ENCODE peak calls at places on chromosomes 13 and 19, in five cellular contexts. One of them, this sample, is unnamed.

GRCh38 chr19:12828494-12828893 is 5.9 kb downstream of the RTBDN start:
- DNase-seq in epithelial cell of esophagus: peak; percentile 32
- DNase-seq in activated CD4-positive, alpha-beta T cell treated with anti-CD3 and anti-CD28 coated beads, Interleukin-2, amount 10 ng/mL, durations not matched to agents 7 days and 5 days: peak; percentile 32
- DNase-seq in neural progenitor cell: peak; percentile 79
- DNase-seq in stimulated activated CD8-positive, alpha-beta memory T cell treated with anti-CD3 and anti-CD28 coated beads, Interleukin-15, amount 100 ng/mL, for 4 hours: no peak
- DNase-seq in this sample: no peak

GRCh38 chr19:34214040-34214439 is 40.3 kb upstream of the GARRE1 start:
- DNase-seq in epithelial cell of esophagus: no peak
- DNase-seq in activated CD4-positive, alpha-beta T cell treated with anti-CD3 and anti-CD28 coated beads, Interleukin-2, amount 10 ng/mL, durations not matched to agents 7 days and 5 days: no peak
- DNase-seq in neural progenitor cell: no peak
- DNase-seq in stimulated activated CD8-positive, alpha-beta memory T cell treated with anti-CD3 and anti-CD28 coated beads, Interleukin-15, amount 100 ng/mL, for 4 hours: no peak
- DNase-seq in this sample: no peak

GRCh38 chr19:52170863-52171320 is 529 bp downstream of the ZNF836 start:
- DNase-seq in epithelial cell of esophagus: no peak
- DNase-seq in activated CD4-positive, alpha-beta T cell treated with anti-CD3 and anti-CD28 coated beads, Interleukin-2, amount 10 ng/mL, durations not matched to agents 7 days and 5 days: no peak
- DNase-seq in neural progenitor cell: peak; percentile 57
- DNase-seq in stimulated activated CD8-positive, alpha-beta memory T cell treated with anti-CD3 and anti-CD28 coated beads, Interleukin-15, amount 100 ng/mL, for 4 hours: no peak
- DNase-seq in this sample: no peak

GRCh38 chr13:44759723-44760360 is 183.7 kb upstream of the TSC22D1 start:
- DNase-seq in epithelial cell of esophagus: peak; percentile 83
- DNase-seq in activated CD4-positive, alpha-beta T cell treated with anti-CD3 and anti-CD28 coated beads, Interleukin-2, amount 10 ng/mL, durations not matched to agents 7 days and 5 days: no peak
- DNase-seq in neural progenitor cell: no peak
- DNase-seq in stimulated activated CD8-positive, alpha-beta memory T cell treated with anti-CD3 and anti-CD28 coated beads, Interleukin-15, amount 100 ng/mL, for 4 hours: no peak
- DNase-seq in this sample: peak; percentile 45

GRCh38 chr19:38145627-38146026 is 78.4 kb downstream of the DPF1 start:
- DNase-seq in epithelial cell of esophagus: peak; percentile 44
- DNase-seq in activated CD4-positive, alpha-beta T cell treated with anti-CD3 and anti-CD28 coated beads, Interleukin-2, amount 10 ng/mL, durations not matched to agents 7 days and 5 days: no peak
- DNase-seq in neural progenitor cell: no peak
- DNase-seq in stimulated activated CD8-positive, alpha-beta memory T cell treated with anti-CD3 and anti-CD28 coated beads, Interleukin-15, amount 100 ng/mL, for 4 hours: no peak
- DNase-seq in this sample: no peak

GRCh38 chr19:5621945-5622464 is 571 bp downstream of the SAFB2 start:
- DNase-seq in epithelial cell of esophagus: peak; percentile 36
- DNase-seq in activated CD4-positive, alpha-beta T cell treated with anti-CD3 and anti-CD28 coated beads, Interleukin-2, amount 10 ng/mL, durations not matched to agents 7 days and 5 days: peak; percentile 20
- DNase-seq in neural progenitor cell: peak; percentile 29
- DNase-seq in stimulated activated CD8-positive, alpha-beta memory T cell treated with anti-CD3 and anti-CD28 coated beads, Interleukin-15, amount 100 ng/mL, for 4 hours: no peak
- DNase-seq in this sample: no peak

GRCh38 chr19:40605201-40605971 is 4.2 kb downstream of the LTBP4 start:
- DNase-seq in epithelial cell of esophagus: peak; percentile 97
- DNase-seq in activated CD4-positive, alpha-beta T cell treated with anti-CD3 and anti-CD28 coated beads, Interleukin-2, amount 10 ng/mL, durations not matched to agents 7 days and 5 days: peak; percentile 91
- DNase-seq in neural progenitor cell: peak; percentile 79
- DNase-seq in stimulated activated CD8-positive, alpha-beta memory T cell treated with anti-CD3 and anti-CD28 coated beads, Interleukin-15, amount 100 ng/mL, for 4 hours: peak; percentile 81
- DNase-seq in this sample: peak; percentile 55

GRCh38 chr13:97359181-97360057 is 74.5 kb upstream of the RAP2A start:
- DNase-seq in epithelial cell of esophagus: peak; percentile 81
- DNase-seq in activated CD4-positive, alpha-beta T cell treated with anti-CD3 and anti-CD28 coated beads, Interleukin-2, amount 10 ng/mL, durations not matched to agents 7 days and 5 days: peak; percentile 67
- DNase-seq in neural progenitor cell: peak; percentile 80
- DNase-seq in stimulated activated CD8-positive, alpha-beta memory T cell treated with anti-CD3 and anti-CD28 coated beads, Interleukin-15, amount 100 ng/mL, for 4 hours: peak; percentile 19
- DNase-seq in this sample: peak; percentile 65

GRCh38 chr13:74026753-74027152 is 107.5 kb downstream of the KLF12 start:
- DNase-seq in epithelial cell of esophagus: peak; percentile 56
- DNase-seq in activated CD4-positive, alpha-beta T cell treated with anti-CD3 and anti-CD28 coated beads, Interleukin-2, amount 10 ng/mL, durations not matched to agents 7 days and 5 days: peak; percentile 76
- DNase-seq in neural progenitor cell: no peak
- DNase-seq in stimulated activated CD8-positive, alpha-beta memory T cell treated with anti-CD3 and anti-CD28 coated beads, Interleukin-15, amount 100 ng/mL, for 4 hours: peak; percentile 54
- DNase-seq in this sample: peak; percentile 70

GRCh38 chr13:29484796-29485195 is 110.7 kb downstream of the SLC7A1 start:
- DNase-seq in epithelial cell of esophagus: no peak
- DNase-seq in activated CD4-positive, alpha-beta T cell treated with anti-CD3 and anti-CD28 coated beads, Interleukin-2, amount 10 ng/mL, durations not matched to agents 7 days and 5 days: no peak
- DNase-seq in neural progenitor cell: no peak
- DNase-seq in stimulated activated CD8-positive, alpha-beta memory T cell treated with anti-CD3 and anti-CD28 coated beads, Interleukin-15, amount 100 ng/mL, for 4 hours: no peak
- DNase-seq in this sample: no peak

GRCh38 chr13:26247011-26247410 is 6.9 kb upstream of the CDK8 start:
- DNase-seq in epithelial cell of esophagus: no peak
- DNase-seq in activated CD4-positive, alpha-beta T cell treated with anti-CD3 and anti-CD28 coated beads, Interleukin-2, amount 10 ng/mL, durations not matched to agents 7 days and 5 days: no peak
- DNase-seq in neural progenitor cell: no peak
- DNase-seq in stimulated activated CD8-positive, alpha-beta memory T cell treated with anti-CD3 and anti-CD28 coated beads, Interleukin-15, amount 100 ng/mL, for 4 hours: no peak
- DNase-seq in this sample: no peak

GRCh38 chr19:18848860-18849661 is 17.3 kb downstream of the UPF1 start:
- DNase-seq in epithelial cell of esophagus: peak; percentile 31
- DNase-seq in activated CD4-positive, alpha-beta T cell treated with anti-CD3 and anti-CD28 coated beads, Interleukin-2, amount 10 ng/mL, durations not matched to agents 7 days and 5 days: no peak
- DNase-seq in neural progenitor cell: no peak
- DNase-seq in stimulated activated CD8-positive, alpha-beta memory T cell treated with anti-CD3 and anti-CD28 coated beads, Interleukin-15, amount 100 ng/mL, for 4 hours: no peak
- DNase-seq in this sample: no peak

GRCh38 chr13:77751513-77752456 is 54.3 kb downstream of the SLAIN1 start:
- DNase-seq in epithelial cell of esophagus: peak; percentile 53
- DNase-seq in activated CD4-positive, alpha-beta T cell treated with anti-CD3 and anti-CD28 coated beads, Interleukin-2, amount 10 ng/mL, durations not matched to agents 7 days and 5 days: peak; percentile 67
- DNase-seq in neural progenitor cell: peak; percentile 62
- DNase-seq in stimulated activated CD8-positive, alpha-beta memory T cell treated with anti-CD3 and anti-CD28 coated beads, Interleukin-15, amount 100 ng/mL, for 4 hours: peak; percentile 12
- DNase-seq in this sample: peak; percentile 68

GRCh38 chr19:37914908-37915307 is 7.9 kb downstream of the SIPA1L3 start:
- DNase-seq in epithelial cell of esophagus: no peak
- DNase-seq in activated CD4-positive, alpha-beta T cell treated with anti-CD3 and anti-CD28 coated beads, Interleukin-2, amount 10 ng/mL, durations not matched to agents 7 days and 5 days: peak; percentile 12
- DNase-seq in neural progenitor cell: no peak
- DNase-seq in stimulated activated CD8-positive, alpha-beta memory T cell treated with anti-CD3 and anti-CD28 coated beads, Interleukin-15, amount 100 ng/mL, for 4 hours: no peak
- DNase-seq in this sample: no peak

GRCh38 chr13:30569901-30570576 is 47.7 kb upstream of the USPL1 start:
- DNase-seq in epithelial cell of esophagus: peak; percentile 97
- DNase-seq in activated CD4-positive, alpha-beta T cell treated with anti-CD3 and anti-CD28 coated beads, Interleukin-2, amount 10 ng/mL, durations not matched to agents 7 days and 5 days: no peak
- DNase-seq in neural progenitor cell: no peak
- DNase-seq in stimulated activated CD8-positive, alpha-beta memory T cell treated with anti-CD3 and anti-CD28 coated beads, Interleukin-15, amount 100 ng/mL, for 4 hours: no peak
- DNase-seq in this sample: peak; percentile 95

GRCh38 chr13:111658150-111659100 is 338.0 kb downstream of the TEX29 start:
- DNase-seq in epithelial cell of esophagus: no peak
- DNase-seq in activated CD4-positive, alpha-beta T cell treated with anti-CD3 and anti-CD28 coated beads, Interleukin-2, amount 10 ng/mL, durations not matched to agents 7 days and 5 days: no peak
- DNase-seq in neural progenitor cell: peak; percentile 93
- DNase-seq in stimulated activated CD8-positive, alpha-beta memory T cell treated with anti-CD3 and anti-CD28 coated beads, Interleukin-15, amount 100 ng/mL, for 4 hours: no peak
- DNase-seq in this sample: no peak

GRCh38 chr19:14434543-14435319 is 1.6 kb downstream of the PKN1 start:
- DNase-seq in epithelial cell of esophagus: peak; percentile 47
- DNase-seq in activated CD4-positive, alpha-beta T cell treated with anti-CD3 and anti-CD28 coated beads, Interleukin-2, amount 10 ng/mL, durations not matched to agents 7 days and 5 days: peak; percentile 25
- DNase-seq in neural progenitor cell: no peak
- DNase-seq in stimulated activated CD8-positive, alpha-beta memory T cell treated with anti-CD3 and anti-CD28 coated beads, Interleukin-15, amount 100 ng/mL, for 4 hours: no peak
- DNase-seq in this sample: peak; percentile 79

GRCh38 chr19:55113570-55114039 is 3.8 kb downstream of the PPP1R12C start:
- DNase-seq in epithelial cell of esophagus: no peak
- DNase-seq in activated CD4-positive, alpha-beta T cell treated with anti-CD3 and anti-CD28 coated beads, Interleukin-2, amount 10 ng/mL, durations not matched to agents 7 days and 5 days: no peak
- DNase-seq in neural progenitor cell: peak; percentile 82
- DNase-seq in stimulated activated CD8-positive, alpha-beta memory T cell treated with anti-CD3 and anti-CD28 coated beads, Interleukin-15, amount 100 ng/mL, for 4 hours: no peak
- DNase-seq in this sample: peak; percentile 79

GRCh38 chr13:36475468-36475867 is 43.2 kb downstream of the CCNA1 start:
- DNase-seq in epithelial cell of esophagus: peak; percentile 66
- DNase-seq in activated CD4-positive, alpha-beta T cell treated with anti-CD3 and anti-CD28 coated beads, Interleukin-2, amount 10 ng/mL, durations not matched to agents 7 days and 5 days: peak; percentile 7
- DNase-seq in neural progenitor cell: peak; percentile 26
- DNase-seq in stimulated activated CD8-positive, alpha-beta memory T cell treated with anti-CD3 and anti-CD28 coated beads, Interleukin-15, amount 100 ng/mL, for 4 hours: no peak
- DNase-seq in this sample: peak; percentile 36